ENCODE peak calls at places on chromosome 18, in six cellular contexts. U, C, K, Q, G and R are unnamed samples.

GRCh38 chr18:45568017-45568416 is 47.3 kb upstream of the SLC14A2 start:
- DNase-seq in U (no peak), C (no peak), K (no peak), Q (no peak), G (no peak), R (no peak)

GRCh38 chr18:69216390-69216789 is 184.3 kb upstream of the DOK6 start:
- DNase-seq in U (no peak), C (no peak), K (no peak), Q (no peak), G (no peak), R (no peak)

GRCh38 chr18:58668897-58669296 is 2.4 kb upstream of the MALT1 start:
- DNase-seq in U (no peak), C (no peak), K (no peak), Q (no peak), G (no peak), R (no peak)

GRCh38 chr18:23102498-23103260 is 32.6 kb upstream of the CABLES1 start:
- DNase-seq in U (no peak), C (no peak), K (no peak), Q (no peak), G (peak; percentile 28), R (no peak)

GRCh38 chr18:78713726-78714125 is 265.9 kb upstream of the SALL3 start:
- DNase-seq in U (no peak), C (no peak), K (no peak), Q (no peak), G (peak; percentile 69), R (no peak)

GRCh38 chr18:6781179-6781714 is 51.7 kb downstream of the ARHGAP28 start:
- DNase-seq in U (no peak), C (no peak), K (no peak), Q (peak; percentile 15), G (no peak), R (no peak)

GRCh38 chr18:55650363-55650870 is 62.4 kb upstream of the TCF4 start:
- DNase-seq in U (no peak), C (no peak), K (no peak), Q (no peak), G (no peak), R (no peak)

GRCh38 chr18:77052297-77052645 is 80.3 kb downstream of the MBP start:
- DNase-seq in U (no peak), C (no peak), K (no peak), Q (no peak), G (no peak), R (no peak)

GRCh38 chr18:7696846-7697245 is 129.7 kb downstream of the PTPRM start:
- DNase-seq in U (no peak), C (no peak), K (no peak), Q (no peak), G (no peak), R (no peak)

GRCh38 chr18:46310675-46311345 is 206.6 kb downstream of the HAUS1 start:
- DNase-seq in U (no peak), C (no peak), K (no peak), Q (no peak), G (peak; percentile 68), R (no peak)

GRCh38 chr18:1914489-1914888 is 656.8 kb downstream of the METTL4 start:
- DNase-seq in U (no peak), C (no peak), K (no peak), Q (no peak), G (no peak), R (no peak)

GRCh38 chr18:7919565-7919964 is 352.4 kb downstream of the PTPRM start:
- DNase-seq in U (no peak), C (no peak), K (no peak), Q (no peak), G (no peak), R (no peak)

GRCh38 chr18:53070706-53071105 is 730.7 kb downstream of the DCC start:
- DNase-seq in U (no peak), C (no peak), K (no peak), Q (no peak), G (no peak), R (no peak)

GRCh38 chr18:22347624-22348511 is 69.8 kb downstream of the CTAGE1 start:
- DNase-seq in U (no peak), C (peak; percentile 57), K (no peak), Q (no peak), G (no peak), R (no peak)

GRCh38 chr18:56696966-56697365 is 45.8 kb downstream of the WDR7 start:
- DNase-seq in U (no peak), C (no peak), K (no peak), Q (no peak), G (no peak), R (no peak)

GRCh38 chr18:355678-356077 is 87.8 kb upstream of the THOC1 start:
- DNase-seq in U (no peak), C (no peak), K (no peak), Q (no peak), G (no peak), R (no peak)

GRCh38 chr18:48868468-48869466 is 82.0 kb downstream of the SMAD7 start:
- DNase-seq in U (no peak), C (peak; percentile 50), K (no peak), Q (no peak), G (peak; percentile 88), R (peak; percentile 38)

GRCh38 chr18:22670914-22671313 is 253.2 kb upstream of the CTAGE1 start:
- DNase-seq in U (no peak), C (no peak), K (no peak), Q (no peak), G (no peak), R (no peak)